ENCODE peak calls at places on chromosome 7, in five cellular contexts. N, Q, W, S and F are unnamed samples. For H3K4me1, the result is how much of the 10 kb centered on the place peaks cover.

GRCh38 chr7:69703099-69703498 is 104.8 kb downstream of the AUTS2 start:
- DNase-seq in S (no peak), N (no peak), W (no peak), Q (no peak), F (no peak)

GRCh38 chr7:78179211-78179610 is 380.6 kb downstream of the PHTF2 start:
- DNase-seq in N (no peak), S (no peak), Q (no peak), W (no peak), F (no peak)

GRCh38 chr7:119482209-119482608 is 790.8 kb upstream of the KCND2 start:
- DNase-seq in N (peak), W (peak), S (no peak), Q (peak), F (peak)

GRCh38 chr7:22452142-22452763 is 47.7 kb downstream of the STEAP1B start:
- DNase-seq in S (no peak), Q (peak), W (peak), N (peak), F (peak)

GRCh38 chr7:66667023-66667728 is 38.5 kb downstream of the KCTD7 start:
- DNase-seq in W (no peak), S (no peak), N (no peak), Q (no peak), F (no peak)

GRCh38 chr7:786472-787255 is 45.6 kb upstream of the SUN1 start:
- DNase-seq in N (peak), S (peak), W (peak), Q (peak), F (peak)

GRCh38 chr7:50863053-50863452 is 80.4 kb upstream of the GRB10 start:
- DNase-seq in Q (no peak), S (no peak), N (no peak), W (no peak), F (no peak)

GRCh38 chr7:30141405-30142045 is 6.7 kb downstream of the MTURN start:
- DNase-seq in S (no peak), N (no peak), W (no peak), Q (no peak), F (no peak)

GRCh38 chr7:132211971-132212370 is 364.3 kb downstream of the PLXNA4 start:
- DNase-seq in N (no peak), S (no peak), W (no peak), Q (no peak), F (no peak)

GRCh38 chr7:152486968-152487367 is 51.2 kb upstream of the KMT2C start:
- DNase-seq in W (no peak), S (no peak), N (no peak), Q (no peak), F (no peak)

GRCh38 chr7:106022193-106022821 is 59.2 kb downstream of the CDHR3 start:
- DNase-seq in Q (no peak), S (peak), N (no peak), W (no peak), F (no peak)

GRCh38 chr7:51019891-51020855 is 237.5 kb upstream of the GRB10 start:
- DNase-seq in Q (no peak), N (peak), S (no peak), W (no peak), F (no peak)

GRCh38 chr7:92737706-92738105 is 98.7 kb downstream of the CDK6 start:
- DNase-seq in N (no peak), S (no peak), W (no peak), Q (no peak), F (no peak)

GRCh38 chr7:38321515-38321944 is 48.1 kb upstream of the TARP start:
- DNase-seq in Q (no peak), W (no peak), N (peak), S (no peak), F (no peak)

GRCh38 chr7:108310351-108310750 is 145.9 kb downstream of the NRCAM start:
- DNase-seq in W (no peak), N (peak), S (no peak), Q (no peak), F (no peak)

GRCh38 chr7:101173752-101174244 is 6.3 kb downstream of the NAT16 start:
- DNase-seq in S (no peak), W (peak), N (no peak), Q (no peak), F (no peak)

GRCh38 chr7:70920886-70921285 is 211.1 kb upstream of the GALNT17 start:
- DNase-seq in W (no peak), N (peak), Q (no peak), S (no peak), F (no peak)

GRCh38 chr7:39453743-39454355 is 112.4 kb upstream of the YAE1 start:
- DNase-seq in W (peak), Q (peak), S (peak), N (peak), F (peak)

GRCh38 chr7:114415054-114415997 is 711 bp downstream of the FOXP2 start:
- DNase-seq in N (no peak), W (no peak), Q (no peak), S (no peak), F (no peak)

GRCh38 chr7:133265821-133266220 is 12.9 kb downstream of the EXOC4 start:
- DNase-seq in S (no peak), Q (no peak), W (no peak), N (no peak), F (no peak)

GRCh38 chr7:21076579-21076978 is 289.9 kb upstream of the SP8 start:
- DNase-seq in W (no peak), N (no peak), Q (no peak), S (no peak), F (no peak)

GRCh38 chr7:147982307-147982706 is 608.3 kb upstream of the C7orf33 start:
- DNase-seq in N (no peak), S (no peak), Q (no peak), W (no peak), F (no peak)

GRCh38 chr7:155702616-155703015 is 58.2 kb downstream of the RBM33 start:
- DNase-seq in Q (no peak), W (no peak), N (no peak), S (no peak), F (no peak)

GRCh38 chr7:115789901-115790300 is 240.7 kb downstream of the TFEC start:
- DNase-seq in Q (no peak), W (peak), S (no peak), N (no peak), F (no peak)

GRCh38 chr7:132755538-132756481 is 179.5 kb upstream of the PLXNA4 start:
- DNase-seq in Q (no peak), S (no peak), N (no peak), W (no peak), F (no peak)

GRCh38 chr7:108459922-108460551 is 3.8 kb upstream of the NRCAM start:
- DNase-seq in N (peak), Q (no peak), W (no peak), S (no peak), F (no peak)

GRCh38 chr7:116776610-116777289 is 85.6 kb upstream of the CAPZA2 start:
- DNase-seq in S (no peak), N (peak), W (no peak), Q (no peak), F (no peak)

GRCh38 chr7:155796381-155797261 is 15.6 kb downstream of the SHH start:
- DNase-seq in N (no peak), Q (no peak), W (peak), S (no peak), F (no peak)

GRCh38 chr7:147279951-147280350 is 1163.3 kb downstream of the CNTNAP2 start:
- DNase-seq in W (no peak), N (no peak), Q (no peak), S (no peak), F (peak)

GRCh38 chr7:132244917-132245480 is 331.3 kb downstream of the PLXNA4 start:
- DNase-seq in N (no peak), Q (no peak), W (no peak), S (no peak), F (no peak)

GRCh38 chr7:29332875-29333482 is 138.4 kb downstream of the CHN2 start:
- DNase-seq in Q (no peak), W (no peak), N (no peak), S (no peak), F (no peak)

GRCh38 chr7:158247758-158248487 is 339.7 kb downstream of the PTPRN2 start:
- DNase-seq in Q (no peak), W (peak), S (no peak), N (no peak), F (no peak)

GRCh38 chr7:158228986-158229385 is 358.6 kb downstream of the PTPRN2 start:
- DNase-seq in S (no peak), N (no peak), Q (peak), W (peak), F (peak)

GRCh38 chr7:22702516-22702915 is 24.5 kb upstream of the IL6 start:
- DNase-seq in N (no peak), Q (no peak), S (no peak), W (no peak), F (no peak)

GRCh38 chr7:24475573-24475972 is 97.7 kb upstream of the PALS2 start:
- DNase-seq in S (no peak), W (peak), N (no peak), Q (no peak), F (no peak)

GRCh38 chr7:70738080-70738479 is 393.9 kb upstream of the GALNT17 start:
- DNase-seq in Q (no peak), S (no peak), W (no peak), N (no peak), F (no peak)

GRCh38 chr7:107980171-107980570 is 22.8 kb downstream of the LAMB1 start:
- DNase-seq in Q (no peak), N (no peak), S (no peak), W (no peak), F (no peak)

GRCh38 chr7:2639151-2639993 is 7.6 kb downstream of the TTYH3 start:
- DNase-seq in S (no peak), Q (no peak), W (no peak), N (no peak), F (no peak)

GRCh38 chr7:100726998-100727761 is 6.2 kb upstream of the ZAN start:
- DNase-seq in W (no peak), N (peak), Q (no peak), S (peak), F (no peak)

DNA sequence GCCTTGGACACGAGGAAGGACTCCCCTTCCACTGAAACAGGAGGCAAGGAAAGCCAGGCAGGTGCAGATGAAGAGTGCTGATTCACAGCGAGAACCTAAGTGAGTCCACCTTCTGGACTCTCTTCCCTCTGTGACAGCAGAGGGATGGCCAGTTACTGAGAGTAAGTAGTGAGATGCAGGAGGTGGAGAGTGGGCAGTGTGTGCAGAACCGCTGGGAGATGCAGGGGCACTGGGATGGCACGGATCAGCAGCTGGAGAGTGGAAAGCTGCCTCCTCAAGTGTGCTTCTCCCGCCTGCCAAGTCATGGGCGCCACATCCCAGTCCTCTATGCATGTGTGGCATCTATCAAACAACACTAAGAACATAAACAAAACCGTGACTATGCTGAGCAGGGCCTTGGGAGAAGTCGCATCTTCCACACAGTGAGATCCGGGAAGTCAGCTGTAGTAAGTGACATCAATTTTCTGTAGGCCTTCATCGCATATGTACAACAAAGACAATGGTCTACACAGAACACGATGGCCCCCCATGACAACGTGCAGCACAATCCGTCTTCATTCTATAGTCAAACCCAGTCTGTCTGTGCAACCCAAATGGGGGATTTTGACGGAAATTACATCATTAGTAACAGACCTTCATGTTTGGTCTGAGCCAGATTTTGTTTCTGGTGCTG is 217.4 kb upstream of the KLF14 start:
- DNase-seq in Q (no peak), W (no peak), S (no peak), N (no peak), F (no peak)
- H3K4me1 ChIP-seq in Q (under half), W (under half), S (under half), N (under half), F (under half)

GRCh38 chr7:151009340-151010001 is 14.8 kb downstream of the ATG9B start:
- DNase-seq in Q (no peak), N (no peak), S (no peak), W (peak), F (no peak)

GRCh38 chr7:151007469-151007898 is 16.7 kb downstream of the NOS3 start:
- DNase-seq in S (no peak), N (no peak), W (peak), Q (no peak), F (no peak)

GRCh38 chr7:151008511-151009323 is 15.6 kb downstream of the ATG9B start:
- DNase-seq in W (peak), S (peak), N (no peak), Q (peak), F (no peak)

GRCh38 chr7:151006590-151007300 is 15.9 kb downstream of the NOS3 start:
- DNase-seq in S (no peak), N (no peak), W (peak), Q (no peak), F (no peak)

DNA sequence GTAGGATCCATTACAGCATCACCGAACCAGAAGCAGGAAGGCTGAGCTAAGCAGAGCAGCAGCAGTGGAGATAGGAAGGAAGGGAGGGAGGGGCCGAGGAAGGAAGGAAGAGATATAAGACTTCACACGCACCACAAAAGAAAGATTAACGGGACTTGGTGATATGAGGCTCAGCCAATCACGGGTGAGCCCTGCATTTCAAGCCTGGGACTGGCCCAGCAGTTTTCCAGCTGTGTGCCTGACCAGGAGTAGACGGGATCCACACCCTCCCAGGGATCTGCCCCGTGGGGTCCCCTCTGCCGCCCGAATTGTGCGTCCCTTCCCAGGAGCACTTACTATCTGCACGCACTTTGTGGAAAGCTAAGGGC is 16.2 kb downstream of the ATG9B start:
- DNase-seq in S (no peak), W (peak), Q (no peak), N (peak), F (no peak)
- H3K9ac ChIP-seq in S (no peak), W (no peak), Q (no peak), N (peak), F (peak)

GRCh38 chr7:44539669-44540516 is 1.2 kb downstream of the NPC1L1 start:
- DNase-seq in N (no peak), Q (no peak), S (no peak), W (no peak), F (no peak)

GRCh38 chr7:44538798-44539668 is 2.1 kb downstream of the NPC1L1 start:
- DNase-seq in N (no peak), W (no peak), S (no peak), Q (no peak), F (no peak)

GRCh38 chr7:44541028-44541869 is at the start of gene NPC1L1:
- DNase-seq in S (no peak), Q (no peak), N (no peak), W (peak), F (no peak)

GRCh38 chr7:44540592-44541027 is 520 bp downstream of the NPC1L1 start:
- DNase-seq in N (no peak), Q (no peak), S (no peak), W (no peak), F (no peak)

DNA sequence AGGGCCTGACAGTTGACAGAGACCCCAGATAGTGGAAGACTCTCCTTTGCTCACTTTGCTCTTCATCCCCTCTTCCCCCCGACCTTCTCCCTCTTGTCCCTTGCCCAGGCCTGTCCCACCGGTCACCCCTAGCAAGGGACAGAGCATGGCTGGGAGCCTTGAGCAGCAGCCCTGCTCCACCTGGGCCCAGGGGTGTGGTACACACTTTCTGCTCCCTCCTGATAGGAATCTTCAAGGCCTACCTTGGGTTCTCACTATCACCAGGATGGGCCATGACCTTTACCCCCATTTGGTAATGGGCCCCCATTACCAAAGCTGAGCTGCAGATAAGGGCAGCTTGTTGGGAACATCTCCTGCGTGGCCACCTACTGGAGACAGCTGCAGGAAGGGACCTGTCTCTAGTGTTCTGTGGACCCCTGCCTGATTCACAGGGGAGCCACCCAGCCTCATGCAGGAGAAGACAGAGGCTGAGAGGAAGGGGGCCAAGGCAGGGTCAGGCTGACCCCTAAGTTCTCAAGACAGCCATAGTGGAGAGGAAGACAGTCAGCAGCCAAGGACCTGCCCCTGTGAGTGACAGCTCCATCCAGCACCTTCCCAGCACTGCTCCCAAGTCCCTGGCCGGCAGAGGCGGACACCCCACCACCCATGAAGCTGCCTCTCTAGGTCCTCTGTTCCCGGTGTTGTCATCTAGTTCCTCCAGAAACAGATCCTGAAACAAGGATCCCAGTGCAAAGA is 913 bp upstream of the NPC1L1 start:
- DNase-seq in W (no peak), Q (no peak), N (no peak), S (no peak), F (no peak)
- H2BK12ac ChIP-seq in W (no peak), Q (no peak), N (no peak), S (peak), F (no peak)

GRCh38 chr7:96621932-96622331 is 87.7 kb downstream of the SEM1 start:
- DNase-seq in S (no peak), W (no peak), N (no peak), Q (no peak), F (no peak)
- H3K4me1 ChIP-seq in S (under half), W (under half), N (under half), Q (under half), F (under half)

GRCh38 chr7:44077061-44077460 is 5.3 kb downstream of the POLM start:
- DNase-seq in N (no peak), S (no peak), Q (no peak), W (no peak), F (no peak)
- H3K9ac ChIP-seq in N (no peak), S (no peak), Q (no peak), W (no peak), F (no peak)

GRCh38 chr7:44473295-44473694 is 17.2 kb downstream of the NUDCD3 start:
- DNase-seq in Q (no peak), S (peak), W (no peak), N (peak), F (no peak)
- H2BK12ac ChIP-seq in Q (no peak), S (no peak), W (no peak), N (no peak), F (no peak)

DNA sequence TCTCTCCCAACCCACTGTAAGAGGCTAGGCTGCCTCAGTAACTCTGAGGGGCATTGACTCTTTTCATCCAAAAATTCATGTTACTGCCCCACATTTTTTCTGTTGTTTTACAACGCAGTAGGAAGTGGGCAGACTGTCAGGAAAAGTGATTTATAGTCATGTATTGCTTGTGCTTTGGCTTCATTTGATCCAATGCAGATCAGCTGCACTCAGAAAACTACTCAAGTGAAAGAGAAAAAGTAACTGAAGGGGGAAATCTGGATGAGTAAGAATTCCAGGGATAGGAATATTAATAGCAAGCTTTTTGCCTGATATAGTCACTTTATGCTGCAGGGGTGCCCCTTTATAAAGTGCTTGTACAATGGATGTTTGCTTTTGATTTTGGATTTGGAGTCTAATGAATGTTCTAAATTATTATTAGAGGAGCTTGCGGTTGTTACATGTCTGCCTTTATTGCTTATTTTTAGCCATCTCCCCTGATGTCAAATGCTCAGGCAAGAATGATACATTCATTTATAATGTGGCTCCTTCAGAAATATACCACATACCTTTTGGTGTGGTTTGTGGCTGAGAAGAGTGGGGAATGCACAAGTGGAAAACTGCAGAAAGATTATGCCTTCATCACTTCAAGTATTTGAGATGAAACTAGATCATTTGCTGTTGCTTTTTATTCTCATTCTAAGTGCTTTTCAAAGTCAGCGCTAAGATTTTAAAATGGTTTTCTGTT is 86.1 kb downstream of the EGFR start:
- DNase-seq in S (no peak), Q (no peak), W (no peak), N (no peak), F (no peak)
- H3K4me1 ChIP-seq in S (under half), Q (under half), W (under half), N (under half), F (under half)

DNA sequence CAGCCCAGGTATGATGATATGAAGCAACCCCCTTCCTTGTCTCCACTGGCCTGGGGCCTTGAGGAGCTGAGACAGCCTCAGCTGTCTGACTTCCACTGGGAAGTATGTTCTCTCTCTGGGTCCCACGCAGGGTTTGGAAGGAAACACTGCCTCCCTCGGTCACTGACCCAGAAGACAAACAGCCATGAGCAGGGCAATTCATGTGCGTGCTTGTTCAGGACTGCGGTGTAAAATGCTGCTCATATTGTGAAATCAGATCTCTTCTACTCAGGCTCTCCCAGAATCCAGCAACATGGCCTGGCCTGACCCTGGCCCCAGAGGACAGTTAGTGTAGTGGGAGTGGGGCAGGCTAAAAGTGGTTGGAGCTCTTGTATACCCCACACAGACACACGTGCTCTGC is 2.8 kb downstream of the CLCN1 start:
- DNase-seq in Q (no peak), S (peak), N (peak), W (no peak), F (no peak)
- H3K9ac ChIP-seq in Q (no peak), S (no peak), N (peak), W (no peak), F (no peak)